ENCODE peak calls at places on chromosome 14, in five cellular contexts. A, S, F, J and U are unnamed samples. For H3K36me3, the result is how much of the 10 kb centered on the place peaks cover.

GRCh38 chr14:56002876-56003625 is 115.2 kb upstream of the PELI2 start:
- DNase-seq in J (no peak), F (no peak), S (no peak), A (no peak), U (no peak)

GRCh38 chr14:36173161-36173560 is 3.4 kb downstream of the PTCSC3 start:
- DNase-seq in S (no peak), J (no peak), A (no peak), F (no peak), U (no peak)

GRCh38 chr14:39005044-39005736 is 97.8 kb downstream of the SEC23A start:
- DNase-seq in F (peak), A (no peak), S (peak), J (no peak), U (no peak)

GRCh38 chr14:44701563-44702263 is 194.6 kb upstream of the FSCB start:
- DNase-seq in A (no peak), S (peak), F (peak), J (no peak), U (no peak)

GRCh38 chr14:96027356-96028335 is 11.5 kb upstream of the C14orf132 start:
- DNase-seq in F (no peak), J (no peak), S (no peak), A (no peak), U (no peak)

GRCh38 chr14:62373889-62374394 is 611.7 kb downstream of the SNAPC1 start:
- DNase-seq in J (no peak), F (peak), A (no peak), S (no peak), U (no peak)

GRCh38 chr14:70148911-70149675 is 39.7 kb downstream of the SLC8A3 start:
- DNase-seq in S (no peak), A (no peak), J (no peak), F (no peak), U (no peak)

GRCh38 chr14:52272375-52272774 is 4.9 kb downstream of the PTGDR start:
- DNase-seq in A (peak), S (peak), J (no peak), F (peak), U (peak)

GRCh38 chr14:59251811-59252771 is 63.6 kb downstream of the DAAM1 start:
- DNase-seq in J (no peak), A (no peak), F (peak), S (peak), U (no peak)

GRCh38 chr14:80956922-80957321 is 1.5 kb downstream of the TSHR start:
- DNase-seq in A (no peak), J (no peak), F (no peak), S (no peak), U (no peak)

GRCh38 chr14:30921305-30921704 is 46.9 kb downstream of the COCH start:
- DNase-seq in A (no peak), S (no peak), J (no peak), F (peak), U (no peak)

GRCh38 chr14:24997335-24997734 is 52.6 kb downstream of the STXBP6 start:
- DNase-seq in F (no peak), A (no peak), J (no peak), S (no peak), U (no peak)

GRCh38 chr14:103008768-103009342 is 48.5 kb downstream of the CDC42BPB start:
- DNase-seq in F (peak), A (no peak), J (no peak), S (peak), U (no peak)

GRCh38 chr14:80587096-80587724 is 354.3 kb downstream of the CEP128 start:
- DNase-seq in J (no peak), F (peak), S (peak), A (no peak), U (no peak)

GRCh38 chr14:72904840-72905561 is 11.1 kb upstream of the DPF3 start:
- DNase-seq in J (peak), F (peak), A (peak), S (peak), U (peak)

GRCh38 chr14:78509516-78509915 is 339.3 kb downstream of the NRXN3 start:
- DNase-seq in J (no peak), A (no peak), F (no peak), S (no peak), U (no peak)

GRCh38 chr14:43408472-43408871 is 1098.6 kb downstream of the FSCB start:
- DNase-seq in F (no peak), A (no peak), S (no peak), J (no peak), U (no peak)

GRCh38 chr14:39491134-39491541 is 58.9 kb upstream of the FBXO33 start:
- DNase-seq in F (peak), A (peak), J (no peak), S (peak), U (no peak)

GRCh38 chr14:60505448-60505847 is 3.5 kb upstream of the SIX6 start:
- DNase-seq in S (no peak), A (no peak), J (no peak), F (no peak), U (peak)

GRCh38 chr14:92726135-92726932 is 22.1 kb downstream of the LGMN start:
- DNase-seq in F (peak), J (peak), A (no peak), S (peak), U (no peak)

GRCh38 chr14:67710209-67710608 is 8.5 kb downstream of the RDH12 start:
- DNase-seq in F (no peak), J (no peak), S (no peak), A (no peak), U (no peak)

GRCh38 chr14:52602131-52602530 is 49.5 kb downstream of the GPR137C start:
- DNase-seq in F (no peak), S (no peak), A (no peak), J (no peak), U (no peak)

GRCh38 chr14:29235991-29236390 is 469.4 kb downstream of the FOXG1 start:
- DNase-seq in F (peak), J (no peak), A (no peak), S (peak), U (no peak)

GRCh38 chr14:38357557-38357956 is 101.7 kb upstream of the CLEC14A start:
- DNase-seq in J (no peak), A (no peak), F (peak), S (peak), U (no peak)

GRCh38 chr14:32078794-32079663 is 1.9 kb downstream of the ARHGAP5 start:
- DNase-seq in A (no peak), J (peak), F (peak), S (peak), U (no peak)

GRCh38 chr14:100539766-100540140 is 47.5 kb downstream of the BEGAIN start:
- DNase-seq in S (no peak), F (no peak), J (no peak), A (no peak), U (no peak)

GRCh38 chr14:32011225-32011624 is 65.9 kb upstream of the ARHGAP5 start:
- DNase-seq in F (no peak), A (no peak), S (no peak), J (no peak), U (no peak)

GRCh38 chr14:64692189-64692588 is 12.0 kb upstream of the PLEKHG3 start:
- DNase-seq in J (no peak), S (no peak), A (no peak), F (no peak), U (no peak)

GRCh38 chr14:100428727-100429126 is 105.6 kb downstream of the SLC25A47 start:
- DNase-seq in J (no peak), F (peak), A (no peak), S (peak), U (no peak)

GRCh38 chr14:35687335-35687939 is 121.7 kb downstream of the RALGAPA1 start:
- DNase-seq in J (peak), A (no peak), S (peak), F (peak), U (peak)

GRCh38 chr14:89418976-89419375 is 1.9 kb upstream of the FOXN3 start:
- DNase-seq in J (no peak), A (no peak), F (no peak), S (no peak), U (no peak)

GRCh38 chr14:99214701-99215100 is 57.3 kb downstream of the BCL11B start:
- DNase-seq in A (no peak), F (no peak), S (no peak), J (no peak), U (no peak)

GRCh38 chr14:74401504-74402241 is 24.3 kb downstream of the SYNDIG1L start:
- DNase-seq in S (peak), A (peak), J (peak), F (no peak), U (no peak)

GRCh38 chr14:80955434-80955939 is at the start of gene TSHR:
- DNase-seq in F (no peak), A (peak), S (peak), J (no peak), U (peak)

GRCh38 chr14:71399057-71399487 is 491.8 kb downstream of the PCNX1 start:
- DNase-seq in J (no peak), A (no peak), S (no peak), F (peak), U (no peak)
- H3K9ac ChIP-seq in J (no peak), A (no peak), S (no peak), F (no peak), U (no peak)

GRCh38 chr14:97640031-97640430 is 842.8 kb downstream of the VRK1 start:
- DNase-seq in F (no peak), S (no peak), A (no peak), J (no peak), U (no peak)
- H4K91ac ChIP-seq in F (no peak), S (no peak), A (peak), J (no peak), U (no peak)

GRCh38 chr14:69083181-69083580 is 69.7 kb downstream of the DCAF5 start:
- DNase-seq in S (no peak), J (no peak), A (no peak), F (no peak), U (no peak)
- H3K36me3 ChIP-seq in S (under half), J (under half), A (under half), F (under half), U (half or more)

DNA sequence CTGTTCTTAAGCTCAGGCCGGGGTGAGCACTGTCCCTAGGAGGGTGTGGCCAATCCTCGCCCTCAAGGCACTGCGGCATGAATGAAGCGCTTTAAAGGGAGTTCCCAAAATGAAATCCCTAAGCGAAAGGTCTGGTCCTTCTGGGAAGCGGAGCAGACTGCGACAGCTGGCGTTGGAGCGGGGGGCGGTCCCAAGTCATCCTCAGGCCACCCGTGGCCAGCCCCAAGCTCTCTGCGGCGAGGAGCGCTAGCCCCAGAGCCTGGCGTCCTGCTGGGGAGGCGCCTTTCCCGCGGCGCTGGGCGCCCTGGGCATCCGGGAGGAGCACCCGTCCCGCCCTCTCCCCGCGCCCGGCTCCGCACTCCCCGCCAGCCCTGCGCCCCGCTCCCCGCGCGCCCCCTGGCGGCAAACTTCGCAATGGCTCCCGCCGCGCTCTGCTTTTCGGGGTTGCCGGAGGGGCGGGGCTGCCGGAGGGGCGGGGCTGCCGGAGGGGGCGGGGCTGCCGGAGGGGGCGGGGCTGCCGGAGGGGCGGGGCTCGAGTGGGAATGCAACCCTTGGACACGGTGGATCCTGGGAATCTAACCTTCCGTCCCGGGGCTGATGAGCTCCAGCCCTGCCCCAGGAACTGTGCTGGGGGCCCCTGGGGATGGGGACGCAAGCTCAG is 25.4 kb downstream of the ZBTB42 start:
- DNase-seq in A (peak), S (peak), F (peak), J (peak), U (peak)
- H3K9ac ChIP-seq in A (no peak), S (peak), F (peak), J (no peak), U (peak)

GRCh38 chr14:33918256-33918655 is 32.6 kb downstream of the EGLN3 start:
- DNase-seq in J (peak), A (no peak), F (no peak), S (no peak), U (no peak)

GRCh38 chr14:33917664-33918063 is 33.2 kb downstream of the EGLN3 start:
- DNase-seq in A (no peak), S (no peak), F (no peak), J (no peak), U (no peak)

GRCh38 chr14:33916663-33917565 is 34.0 kb downstream of the EGLN3 start:
- DNase-seq in J (peak), S (peak), A (no peak), F (no peak), U (no peak)

GRCh38 chr14:33914676-33915516 is 36.0 kb downstream of the EGLN3 start:
- DNase-seq in F (peak), S (peak), A (no peak), J (peak), U (no peak)

GRCh38 chr14:33915682-33916081 is 35.2 kb downstream of the EGLN3 start:
- DNase-seq in A (no peak), S (no peak), F (no peak), J (no peak), U (no peak)
- H4K91ac ChIP-seq in A (no peak), S (peak), F (no peak), J (no peak), U (no peak)

GRCh38 chr14:94044476-94045091 is 18.4 kb downstream of the OTUB2 start:
- DNase-seq in A (no peak), F (no peak), J (no peak), S (no peak), U (no peak)

GRCh38 chr14:94045101-94045500 is 19.0 kb downstream of the OTUB2 start:
- DNase-seq in S (no peak), J (no peak), A (no peak), F (no peak), U (no peak)

GRCh38 chr14:94046696-94047250 is 20.6 kb downstream of the OTUB2 start:
- DNase-seq in J (no peak), A (no peak), F (no peak), S (no peak), U (no peak)

GRCh38 chr14:94047581-94047980 is 21.4 kb downstream of the OTUB2 start:
- DNase-seq in F (no peak), J (no peak), S (no peak), A (no peak), U (no peak)

DNA sequence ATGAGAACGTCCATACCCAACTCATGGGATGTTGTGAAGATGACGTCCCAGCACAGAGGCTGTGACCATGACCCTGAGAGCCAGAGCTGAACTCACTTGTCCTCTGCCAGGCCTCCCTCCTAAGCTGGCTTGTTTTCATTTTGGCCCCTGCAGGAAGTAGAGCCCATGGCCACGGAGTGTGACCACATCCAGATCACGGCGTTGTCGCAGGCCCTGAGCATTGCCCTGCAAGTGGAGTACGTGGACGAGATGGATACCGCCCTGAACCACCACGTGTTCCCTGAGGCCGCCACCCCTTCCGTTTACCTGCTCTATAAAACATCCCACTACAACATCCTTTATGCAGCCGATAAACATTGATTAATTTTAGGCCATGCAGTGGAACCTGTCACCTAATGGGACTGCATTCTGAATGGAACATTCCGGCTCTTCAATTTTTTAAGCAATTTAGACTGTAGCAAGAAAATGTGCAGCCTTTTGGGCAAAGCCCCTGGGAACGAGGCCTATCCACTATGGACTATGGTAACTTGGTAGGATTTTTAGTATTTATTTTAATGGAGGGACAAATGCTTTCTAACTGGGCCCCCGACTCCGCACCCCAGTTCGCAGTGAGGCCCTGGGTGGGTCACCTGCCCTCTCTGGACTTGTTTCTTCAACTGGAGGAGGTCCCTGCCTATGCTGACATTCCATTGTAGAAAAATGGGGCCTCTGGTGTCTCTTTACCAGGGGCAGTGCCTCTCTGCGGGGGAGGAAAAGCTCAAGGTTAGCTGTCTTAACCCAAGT is 19.6 kb downstream of the OTUB2 start:
- DNase-seq in F (no peak), J (no peak), A (no peak), S (no peak), U (no peak)
- H3K36me3 ChIP-seq in F (half or more), J (half or more), A (under half), S (half or more), U (under half)